ENCODE peak calls at places on chromosomes 5 and 9, in ten cellular contexts. One of them, this sample, is unnamed.

GRCh38 chr9:88388886-88389617 is 808 bp downstream of the SPIN1 start:
- DNase-seq in activated T-cell treated with anti-CD3 and anti-CD28 coated beads for 48 hours: peak
- DNase-seq in T-helper 17 cell: no peak
- DNase-seq in A172: peak
- DNase-seq in stimulated activated naive CD4-positive, alpha-beta T cell: peak
- DNase-seq in substantia nigra: peak
- DNase-seq in activated T-helper 1 cell treated with anti-CD3 and anti-CD28 coated beads, Interleukin-12 subunit alpha, Interleukin-12 subunit beta, Interleukin-2, Interleukin-4 antibody, amounts not matched to agents 30 ng/mL and 10 ng/mL and 1 ng/mL, durations not matched to agents 14 hours and 24 hours and 36 hours: peak
- DNase-seq in KBM-7: peak
- DNase-seq in AG20443: peak
- DNase-seq in AG08396: peak
- DNase-seq in this sample: peak

GRCh38 chr9:109499631-109500120 is 1.6 kb upstream of the PTPN3 start:
- DNase-seq in activated T-cell treated with anti-CD3 and anti-CD28 coated beads for 48 hours: no peak
- DNase-seq in T-helper 17 cell: no peak
- DNase-seq in A172: peak
- DNase-seq in stimulated activated naive CD4-positive, alpha-beta T cell: no peak
- DNase-seq in substantia nigra: no peak
- DNase-seq in activated T-helper 1 cell treated with anti-CD3 and anti-CD28 coated beads, Interleukin-12 subunit alpha, Interleukin-12 subunit beta, Interleukin-2, Interleukin-4 antibody, amounts not matched to agents 30 ng/mL and 10 ng/mL and 1 ng/mL, durations not matched to agents 14 hours and 24 hours and 36 hours: no peak
- DNase-seq in KBM-7: no peak
- DNase-seq in AG20443: peak
- DNase-seq in AG08396: peak
- DNase-seq in this sample: no peak

GRCh38 chr5:139725073-139725830 is 70.4 kb upstream of the PSD2 start:
- DNase-seq in activated T-cell treated with anti-CD3 and anti-CD28 coated beads for 48 hours: no peak
- DNase-seq in T-helper 17 cell: no peak
- DNase-seq in A172: peak
- DNase-seq in stimulated activated naive CD4-positive, alpha-beta T cell: no peak
- DNase-seq in substantia nigra: no peak
- DNase-seq in activated T-helper 1 cell treated with anti-CD3 and anti-CD28 coated beads, Interleukin-12 subunit alpha, Interleukin-12 subunit beta, Interleukin-2, Interleukin-4 antibody, amounts not matched to agents 30 ng/mL and 10 ng/mL and 1 ng/mL, durations not matched to agents 14 hours and 24 hours and 36 hours: no peak
- DNase-seq in KBM-7: no peak
- DNase-seq in AG20443: peak
- DNase-seq in AG08396: peak
- DNase-seq in this sample: peak

GRCh38 chr9:90290716-90291485 is 351.7 kb downstream of the DIRAS2 start:
- DNase-seq in activated T-cell treated with anti-CD3 and anti-CD28 coated beads for 48 hours: no peak
- DNase-seq in T-helper 17 cell: no peak
- DNase-seq in A172: no peak
- DNase-seq in stimulated activated naive CD4-positive, alpha-beta T cell: no peak
- DNase-seq in substantia nigra: no peak
- DNase-seq in activated T-helper 1 cell treated with anti-CD3 and anti-CD28 coated beads, Interleukin-12 subunit alpha, Interleukin-12 subunit beta, Interleukin-2, Interleukin-4 antibody, amounts not matched to agents 30 ng/mL and 10 ng/mL and 1 ng/mL, durations not matched to agents 14 hours and 24 hours and 36 hours: no peak
- DNase-seq in KBM-7: no peak
- DNase-seq in AG20443: no peak
- DNase-seq in AG08396: no peak
- DNase-seq in this sample: no peak

GRCh38 chr5:21663082-21663481 is 1190.1 kb downstream of the CDH12 start:
- DNase-seq in activated T-cell treated with anti-CD3 and anti-CD28 coated beads for 48 hours: no peak
- DNase-seq in T-helper 17 cell: no peak
- DNase-seq in A172: no peak
- DNase-seq in stimulated activated naive CD4-positive, alpha-beta T cell: no peak
- DNase-seq in substantia nigra: no peak
- DNase-seq in activated T-helper 1 cell treated with anti-CD3 and anti-CD28 coated beads, Interleukin-12 subunit alpha, Interleukin-12 subunit beta, Interleukin-2, Interleukin-4 antibody, amounts not matched to agents 30 ng/mL and 10 ng/mL and 1 ng/mL, durations not matched to agents 14 hours and 24 hours and 36 hours: no peak
- DNase-seq in KBM-7: peak
- DNase-seq in AG20443: no peak
- DNase-seq in AG08396: no peak
- DNase-seq in this sample: no peak

GRCh38 chr5:170755679-170756456 is 27.7 kb upstream of the GABRP start:
- DNase-seq in activated T-cell treated with anti-CD3 and anti-CD28 coated beads for 48 hours: no peak
- DNase-seq in T-helper 17 cell: no peak
- DNase-seq in A172: no peak
- DNase-seq in stimulated activated naive CD4-positive, alpha-beta T cell: no peak
- DNase-seq in substantia nigra: no peak
- DNase-seq in activated T-helper 1 cell treated with anti-CD3 and anti-CD28 coated beads, Interleukin-12 subunit alpha, Interleukin-12 subunit beta, Interleukin-2, Interleukin-4 antibody, amounts not matched to agents 30 ng/mL and 10 ng/mL and 1 ng/mL, durations not matched to agents 14 hours and 24 hours and 36 hours: no peak
- DNase-seq in KBM-7: no peak
- DNase-seq in AG20443: no peak
- DNase-seq in AG08396: no peak
- DNase-seq in this sample: no peak

GRCh38 chr9:76531231-76531775 is 72.3 kb downstream of the GCNT1 start:
- DNase-seq in activated T-cell treated with anti-CD3 and anti-CD28 coated beads for 48 hours: no peak
- DNase-seq in T-helper 17 cell: no peak
- DNase-seq in A172: no peak
- DNase-seq in stimulated activated naive CD4-positive, alpha-beta T cell: no peak
- DNase-seq in substantia nigra: no peak
- DNase-seq in activated T-helper 1 cell treated with anti-CD3 and anti-CD28 coated beads, Interleukin-12 subunit alpha, Interleukin-12 subunit beta, Interleukin-2, Interleukin-4 antibody, amounts not matched to agents 30 ng/mL and 10 ng/mL and 1 ng/mL, durations not matched to agents 14 hours and 24 hours and 36 hours: no peak
- DNase-seq in KBM-7: no peak
- DNase-seq in AG20443: no peak
- DNase-seq in AG08396: no peak
- DNase-seq in this sample: no peak

GRCh38 chr9:88643931-88644330 is 109.0 kb downstream of the NXNL2 start:
- DNase-seq in activated T-cell treated with anti-CD3 and anti-CD28 coated beads for 48 hours: no peak
- DNase-seq in T-helper 17 cell: no peak
- DNase-seq in A172: no peak
- DNase-seq in stimulated activated naive CD4-positive, alpha-beta T cell: no peak
- DNase-seq in substantia nigra: no peak
- DNase-seq in activated T-helper 1 cell treated with anti-CD3 and anti-CD28 coated beads, Interleukin-12 subunit alpha, Interleukin-12 subunit beta, Interleukin-2, Interleukin-4 antibody, amounts not matched to agents 30 ng/mL and 10 ng/mL and 1 ng/mL, durations not matched to agents 14 hours and 24 hours and 36 hours: no peak
- DNase-seq in KBM-7: no peak
- DNase-seq in AG20443: no peak
- DNase-seq in AG08396: no peak
- DNase-seq in this sample: no peak